ENCODE peak calls at places on chromosomes 11 and 22, in four cellular contexts. K is thoracic aorta; O is MG63; A is CD8-positive, alpha-beta T cell. B is an unnamed sample.

GRCh38 chr11:70619591-70619990 is 221.3 kb downstream of the CTTN start:
- DNase-seq in O (no peak), K (no peak), A (no peak), B (no peak)

GRCh38 chr11:32012066-32012465 is 78.8 kb upstream of the RCN1 start:
- DNase-seq in A (no peak), K (no peak), O (no peak), B (no peak)

GRCh38 chr11:117984471-117984870 is 1.7 kb upstream of the IL10RA start:
- DNase-seq in O (no peak), K (no peak), A (no peak), B (no peak)

GRCh38 chr11:93000511-93001476 is 31.3 kb downstream of the MTNR1B start:
- DNase-seq in A (no peak), O (peak; percentile 86), K (no peak), B (no peak)

GRCh38 chr22:21917959-21918261 is 34.7 kb downstream of the PPM1F start:
- DNase-seq in O (no peak), K (no peak), A (no peak), B (no peak)

GRCh38 chr22:23897320-23897719 is 3.1 kb downstream of the MIF start:
- DNase-seq in O (no peak), A (no peak), K (no peak), B (no peak)

GRCh38 chr11:59216654-59217640 is 4.2 kb upstream of the MPEG1 start:
- DNase-seq in O (peak; percentile 68), K (no peak), A (no peak), B (peak; percentile 65)

GRCh38 chr11:111905391-111905790 is 6.2 kb downstream of the CRYAB start:
- DNase-seq in O (peak; percentile 21), A (no peak), K (no peak), B (no peak)

GRCh38 chr22:46273432-46274148 is 5.8 kb downstream of the TTC38 start:
- DNase-seq in A (no peak), O (no peak), K (no peak), B (no peak)

GRCh38 chr11:47858169-47858543 is 10.0 kb upstream of the NUP160 start:
- DNase-seq in A (no peak), K (no peak), O (peak; percentile 90), B (no peak)

GRCh38 chr22:42500164-42500835 is 19.3 kb downstream of the RRP7A start:
- DNase-seq in K (no peak), O (peak; percentile 45), A (peak; percentile 79), B (peak; percentile 63)

GRCh38 chr11:31815743-31816466 is 4.8 kb upstream of the PAX6 start:
- DNase-seq in O (peak; percentile 38), K (no peak), A (no peak), B (no peak)

GRCh38 chr11:116357769-116358544 is 414.8 kb downstream of the BUD13 start:
- DNase-seq in K (no peak), O (no peak), A (no peak), B (peak; percentile 28)

GRCh38 chr22:23257889-23258825 is 77.8 kb downstream of the BCR start:
- DNase-seq in O (no peak), A (no peak), K (no peak), B (no peak)

GRCh38 chr11:2136209-2136951 is 2.8 kb downstream of the IGF2 start:
- DNase-seq in A (no peak), K (no peak), O (no peak), B (no peak)

GRCh38 chr11:94513091-94513490 is 830 bp downstream of the C11orf97 start:
- DNase-seq in K (no peak), O (no peak), A (no peak), B (no peak)

GRCh38 chr11:29263971-29264682 is 752.7 kb downstream of the KCNA4 start:
- DNase-seq in A (no peak), O (peak; percentile 23), K (no peak), B (no peak)

GRCh38 chr11:85826096-85826855 is 15.3 kb upstream of the SYTL2 start:
- DNase-seq in K (no peak), O (peak; percentile 56), A (no peak), B (peak; percentile 8)

GRCh38 chr22:46367707-46368191 is 32.2 kb downstream of the TRMU start:
- DNase-seq in A (peak; percentile 50), O (peak; percentile 49), K (no peak), B (peak; percentile 17)

GRCh38 chr11:110029714-110030113 is 63.5 kb upstream of the ZC3H12C start:
- DNase-seq in K (no peak), O (no peak), A (no peak), B (no peak)

GRCh38 chr11:61973603-61974162 is 6.2 kb upstream of the FTH1 start:
- DNase-seq in A (no peak), K (no peak), O (no peak), B (no peak)

GRCh38 chr11:61509058-61510029 is 795 bp downstream of the LRRC10B start:
- DNase-seq in K (no peak), O (peak; percentile 83), A (no peak), B (peak; percentile 86)

GRCh38 chr11:2547806-2548205 is 103.0 kb downstream of the KCNQ1 start:
- DNase-seq in O (no peak), A (no peak), K (no peak), B (no peak)

GRCh38 chr11:34161812-34162506 is 56.5 kb downstream of the NAT10 start:
- DNase-seq in K (no peak), O (no peak), A (no peak), B (no peak)

GRCh38 chr11:73907191-73907590 is 30.4 kb downstream of the PAAF1 start:
- DNase-seq in O (peak; percentile 58), K (no peak), A (no peak), B (no peak)

DNA sequence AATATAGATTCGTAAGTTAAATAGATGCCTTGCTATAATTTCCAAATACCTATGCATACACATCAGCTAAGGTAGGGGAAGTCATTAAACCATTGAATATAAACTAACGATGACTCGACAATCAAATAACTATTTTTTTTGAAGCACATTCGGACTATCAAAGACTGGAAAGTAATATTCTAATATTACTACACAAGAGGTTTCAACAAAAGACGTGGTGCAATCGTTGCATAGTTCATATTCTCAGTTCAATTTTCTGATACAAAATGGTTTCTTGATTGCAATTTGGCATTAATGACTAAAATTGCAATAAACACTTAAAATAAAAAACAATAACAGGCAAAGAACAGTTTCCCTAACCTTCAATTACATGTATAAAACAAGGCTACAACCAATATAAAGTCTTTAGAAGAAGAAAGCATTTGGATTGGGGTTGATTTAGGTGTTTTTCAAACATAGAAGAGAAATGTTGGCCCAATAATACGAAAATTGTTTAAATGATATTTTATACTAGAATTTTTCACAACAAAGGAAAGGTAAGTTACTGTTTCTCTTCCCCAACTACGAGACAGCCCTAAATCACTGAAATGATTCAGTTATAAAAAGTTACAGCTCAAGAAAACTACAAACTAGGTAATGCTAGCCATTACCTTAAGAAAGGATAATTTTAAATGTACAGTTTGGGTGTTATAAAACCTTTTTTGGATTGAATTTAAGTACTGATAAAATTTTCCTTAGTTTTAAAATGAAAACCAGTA is 17.6 kb downstream of the BLID start:
- DNase-seq in O (no peak), K (no peak), A (no peak), B (no peak)
- H3K4me3 ChIP-seq in O (peak overlapping the region; percentile 54), K (peak overlapping the region; percentile 91), A (no peak overlapping the region), B (no peak overlapping the region)

GRCh38 chr11:66418986-66419308 is 1.9 kb upstream of the NPAS4 start:
- DNase-seq in O (no peak), A (no peak), K (no peak), B (no peak)
- H3K4me3 ChIP-seq in O (no peak overlapping the region), A (no peak overlapping the region), K (no peak overlapping the region), B (no peak overlapping the region)

GRCh38 chr22:37487559-37487958 is 1.4 kb upstream of the MFNG start:
- DNase-seq in K (no peak), O (no peak), A (no peak), B (no peak)

GRCh38 chr22:37487129-37487528 is 945 bp upstream of the MFNG start:
- DNase-seq in A (no peak), O (no peak), K (no peak), B (no peak)

GRCh38 chr22:37485006-37485713 is 1.0 kb downstream of the MFNG start:
- DNase-seq in K (no peak), O (no peak), A (peak; percentile 22), B (peak; percentile 51)

GRCh38 chr22:37485714-37486223 is 415 bp downstream of the MFNG start:
- DNase-seq in A (no peak), K (no peak), O (no peak), B (no peak)

DNA sequence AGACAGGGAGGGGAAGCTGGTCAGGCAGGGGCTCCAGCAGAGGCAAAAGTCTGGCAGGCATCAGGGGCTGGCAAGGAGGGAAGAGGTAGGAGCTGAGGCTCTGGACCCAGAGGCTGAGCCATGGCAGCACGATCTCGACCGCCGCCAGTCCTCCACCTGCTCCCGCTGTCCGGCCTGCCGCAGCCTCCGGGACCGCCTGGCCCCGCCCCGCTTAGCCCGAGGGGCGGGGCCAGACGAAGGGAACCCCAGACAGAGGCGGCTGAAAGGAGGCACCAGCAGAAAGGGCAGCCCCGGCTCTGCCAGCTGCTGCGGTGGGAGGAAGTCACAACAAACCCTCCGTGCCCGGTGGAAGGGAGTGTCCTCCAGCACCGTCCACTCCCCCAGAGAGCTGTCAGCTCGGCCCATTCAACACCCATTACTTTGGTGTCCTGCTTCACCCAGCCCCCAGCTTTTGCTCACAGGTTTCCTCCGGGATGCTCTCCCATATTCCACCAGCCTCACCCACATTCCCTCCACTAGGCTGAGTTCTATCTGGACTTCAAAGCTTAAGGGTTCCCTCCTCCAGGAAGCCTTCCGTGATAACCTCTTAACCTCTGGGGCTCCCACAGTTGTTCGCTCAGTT is at the start of gene MFNG:
- DNase-seq in K (no peak), O (peak; percentile 19), A (peak; percentile 35), B (peak; percentile 37)
- H3K4me3 ChIP-seq in K (peak within 1 kb of the TSS; percentile 63), O (no peak within 1 kb of the TSS), A (peak within 1 kb of the TSS; percentile 73), B (peak within 1 kb of the TSS; percentile 92)

DNA sequence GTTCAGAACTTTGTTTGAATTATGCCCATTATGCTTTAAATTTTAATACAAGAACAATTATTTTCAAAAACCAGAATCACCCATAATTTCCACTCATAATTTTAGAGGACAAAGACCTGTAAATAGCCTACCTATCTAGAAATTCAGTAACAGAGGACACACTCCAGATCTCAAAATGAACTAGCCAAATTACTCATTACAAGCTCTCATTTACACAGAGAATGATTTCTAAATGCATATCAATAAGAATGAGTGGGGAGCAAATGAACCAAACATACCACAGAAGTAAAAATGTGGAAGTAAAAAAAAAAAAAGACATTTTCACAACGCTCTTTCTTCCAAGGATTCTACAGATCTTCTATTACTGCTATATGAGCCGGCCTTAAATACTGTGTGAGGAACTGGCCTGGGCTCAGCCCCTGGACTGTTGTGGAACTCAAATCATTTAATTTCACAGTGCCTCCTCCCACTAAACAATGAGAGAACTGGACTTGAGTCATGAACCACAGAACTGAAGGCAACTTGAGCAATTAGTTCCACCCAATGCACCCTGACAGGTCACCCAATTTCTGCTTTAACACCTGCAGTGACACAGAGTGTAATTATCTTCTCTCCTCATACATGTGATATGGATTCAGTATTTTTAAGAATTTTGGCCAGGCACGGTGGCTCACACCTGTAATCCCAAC is 8.0 kb downstream of the MRTFA start:
- DNase-seq in O (no peak), A (no peak), K (no peak), B (no peak)
- H3K4me3 ChIP-seq in O (no peak overlapping the region), A (no peak overlapping the region), K (no peak overlapping the region), B (no peak overlapping the region)